ENCODE peak calls at places on chromosomes 5 and 9, in four cellular contexts. One of them, this sample, is unnamed.

GRCh38 chr5:33321026-33321425 is 119.7 kb upstream of the TARS1 start:
- DNase-seq in GM12891: no peak
- DNase-seq in H1: no peak
- DNase-seq in GM12892: no peak
- DNase-seq in this sample: no peak

GRCh38 chr9:14373726-14374125 is 59.8 kb upstream of the NFIB start:
- DNase-seq in GM12892: no peak
- DNase-seq in H1: no peak
- DNase-seq in GM12891: no peak
- DNase-seq in this sample: no peak

GRCh38 chr5:43771611-43772031 is 168.6 kb downstream of the NNT start:
- DNase-seq in GM12892: no peak
- DNase-seq in GM12891: no peak
- DNase-seq in H1: no peak
- DNase-seq in this sample: no peak

GRCh38 chr5:179827684-179828083 is 7.0 kb downstream of the SQSTM1 start:
- DNase-seq in GM12892: no peak
- DNase-seq in GM12891: no peak
- DNase-seq in H1: no peak
- DNase-seq in this sample: no peak

GRCh38 chr9:89623925-89624420 is 19.2 kb downstream of the GADD45G start:
- DNase-seq in GM12892: no peak
- DNase-seq in H1: no peak
- DNase-seq in GM12891: no peak
- DNase-seq in this sample: no peak

GRCh38 chr9:76917299-76917698 is 11.4 kb upstream of the PRUNE2 start:
- DNase-seq in GM12892: no peak
- DNase-seq in GM12891: no peak
- DNase-seq in H1: no peak
- DNase-seq in this sample: no peak

GRCh38 chr5:142690641-142691040 is 4.8 kb upstream of the FGF1 start:
- DNase-seq in GM12892: no peak
- DNase-seq in H1: no peak
- DNase-seq in GM12891: no peak
- DNase-seq in this sample: no peak

GRCh38 chr5:133344266-133344665 is 268.1 kb downstream of the FSTL4 start:
- DNase-seq in H1: no peak
- DNase-seq in GM12891: no peak
- DNase-seq in GM12892: no peak
- DNase-seq in this sample: no peak

GRCh38 chr5:18024542-18024941 is 390.3 kb downstream of the TAF11L14 start:
- DNase-seq in GM12892: no peak
- DNase-seq in H1: peak; percentile 2
- DNase-seq in GM12891: no peak
- DNase-seq in this sample: no peak

GRCh38 chr5:2750758-2751464 is 566 bp downstream of the IRX2 start:
- DNase-seq in GM12892: no peak
- DNase-seq in H1: no peak
- DNase-seq in GM12891: no peak
- DNase-seq in this sample: no peak

GRCh38 chr9:88809371-88809770 is 181.9 kb upstream of the S1PR3 start:
- DNase-seq in H1: no peak
- DNase-seq in GM12892: no peak
- DNase-seq in GM12891: no peak
- DNase-seq in this sample: no peak

GRCh38 chr9:125435776-125436612 is 174.4 kb downstream of the GAPVD1 start:
- DNase-seq in GM12891: no peak
- DNase-seq in H1: no peak
- DNase-seq in GM12892: no peak
- DNase-seq in this sample: no peak

GRCh38 chr9:18566125-18566524 is 92.2 kb downstream of the ADAMTSL1 start:
- DNase-seq in GM12891: no peak
- DNase-seq in GM12892: no peak
- DNase-seq in H1: no peak
- DNase-seq in this sample: no peak

GRCh38 chr5:173868096-173868879 is 19.9 kb upstream of the CPEB4 start:
- DNase-seq in H1: peak; percentile 17
- DNase-seq in GM12891: no peak
- DNase-seq in GM12892: no peak
- DNase-seq in this sample: peak; percentile 43

GRCh38 chr5:114477816-114478330 is 116.0 kb downstream of the KCNN2 start:
- DNase-seq in H1: no peak
- DNase-seq in GM12892: no peak
- DNase-seq in GM12891: no peak
- DNase-seq in this sample: no peak

GRCh38 chr9:27151693-27152397 is 42.8 kb downstream of the TEK start:
- DNase-seq in H1: no peak
- DNase-seq in GM12891: no peak
- DNase-seq in GM12892: no peak
- DNase-seq in this sample: no peak
- TF ChIP-seq TAF1 in H1: no peak
- TF ChIP-seq TAF1 in GM12891: no peak
- TF ChIP-seq TAF1 in GM12892: no peak
- TF ChIP-seq TAF1 in this sample: no peak

DNA sequence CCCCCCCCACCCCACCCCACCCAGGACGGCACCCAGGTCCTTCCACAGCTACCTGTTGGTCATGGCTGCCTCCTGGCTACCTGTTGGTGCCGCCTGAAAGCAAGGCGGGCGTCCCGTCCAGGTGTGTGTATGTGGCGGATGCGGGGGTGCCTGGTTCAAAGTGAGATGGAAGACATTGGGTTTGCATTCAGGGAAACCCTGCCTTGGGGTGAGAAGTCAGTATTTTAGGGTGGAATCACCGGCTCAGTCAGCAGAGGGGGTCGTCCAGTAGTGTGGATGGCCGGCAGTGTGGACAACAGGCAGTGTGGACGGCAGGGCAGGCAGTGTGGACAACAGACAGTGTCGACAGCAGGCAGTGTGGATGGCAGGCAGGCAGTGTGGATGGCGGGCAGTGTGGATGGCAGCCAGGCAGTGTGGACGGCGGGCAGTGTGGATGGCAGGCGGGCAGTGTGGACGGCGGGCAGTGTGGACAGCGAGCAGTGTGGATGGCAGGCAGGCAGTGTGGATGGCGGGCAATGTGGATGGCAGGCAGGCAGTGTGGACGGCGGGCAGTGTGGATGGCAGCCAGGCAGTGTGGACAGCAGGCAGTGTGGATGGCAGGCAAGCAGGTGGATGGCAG is 28.0 kb downstream of the NKD2 start:
- DNase-seq in H1: no peak
- DNase-seq in GM12892: peak; percentile 7
- DNase-seq in GM12891: no peak
- DNase-seq in this sample: no peak
- TF ChIP-seq TAF1 in H1: no peak
- TF ChIP-seq TAF1 in GM12892: no peak
- TF ChIP-seq TAF1 in GM12891: no peak
- TF ChIP-seq TAF1 in this sample: no peak

GRCh38 chr5:16082982-16083381 is 96.6 kb downstream of the MARCHF11 start:
- DNase-seq in GM12891: no peak
- DNase-seq in H1: no peak
- DNase-seq in GM12892: no peak
- DNase-seq in this sample: no peak

GRCh38 chr5:16076657-16077056 is 102.9 kb downstream of the MARCHF11 start:
- DNase-seq in GM12892: no peak
- DNase-seq in GM12891: no peak
- DNase-seq in H1: no peak
- DNase-seq in this sample: no peak

GRCh38 chr5:16081376-16081775 is 98.2 kb downstream of the MARCHF11 start:
- DNase-seq in GM12891: no peak
- DNase-seq in H1: no peak
- DNase-seq in GM12892: no peak
- DNase-seq in this sample: no peak

DNA sequence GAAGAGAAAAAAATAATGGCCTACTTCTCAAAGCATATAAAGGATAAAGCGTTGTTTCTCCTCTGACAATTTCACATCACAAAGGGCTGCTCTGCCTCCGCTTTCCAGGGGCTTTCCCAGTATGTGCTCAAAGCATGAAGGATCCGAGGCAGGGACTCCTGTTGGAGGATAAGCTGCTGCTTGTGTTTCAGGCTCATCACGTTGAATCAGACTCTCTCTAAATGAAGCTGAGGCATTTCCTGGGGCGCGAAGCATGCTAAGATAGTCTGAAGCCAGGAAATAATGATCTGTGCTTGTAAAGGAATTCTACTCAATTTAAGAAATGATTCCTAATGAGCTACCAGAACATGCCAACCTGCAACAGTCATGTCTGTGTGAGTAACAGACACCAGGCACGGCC is 97.5 kb downstream of the MARCHF11 start:
- DNase-seq in GM12892: no peak
- DNase-seq in GM12891: no peak
- DNase-seq in H1: no peak
- DNase-seq in this sample: no peak
- TF ChIP-seq TAF1 in GM12892: no peak
- TF ChIP-seq TAF1 in GM12891: no peak
- TF ChIP-seq TAF1 in H1: no peak
- TF ChIP-seq TAF1 in this sample: no peak

GRCh38 chr5:458547-459353 is 15.8 kb downstream of the EXOC3 start:
- DNase-seq in GM12891: no peak
- DNase-seq in GM12892: no peak
- DNase-seq in H1: no peak
- DNase-seq in this sample: no peak
- TF ChIP-seq TAF1 in GM12891: no peak
- TF ChIP-seq TAF1 in GM12892: no peak
- TF ChIP-seq TAF1 in H1: no peak
- TF ChIP-seq TAF1 in this sample: no peak

DNA sequence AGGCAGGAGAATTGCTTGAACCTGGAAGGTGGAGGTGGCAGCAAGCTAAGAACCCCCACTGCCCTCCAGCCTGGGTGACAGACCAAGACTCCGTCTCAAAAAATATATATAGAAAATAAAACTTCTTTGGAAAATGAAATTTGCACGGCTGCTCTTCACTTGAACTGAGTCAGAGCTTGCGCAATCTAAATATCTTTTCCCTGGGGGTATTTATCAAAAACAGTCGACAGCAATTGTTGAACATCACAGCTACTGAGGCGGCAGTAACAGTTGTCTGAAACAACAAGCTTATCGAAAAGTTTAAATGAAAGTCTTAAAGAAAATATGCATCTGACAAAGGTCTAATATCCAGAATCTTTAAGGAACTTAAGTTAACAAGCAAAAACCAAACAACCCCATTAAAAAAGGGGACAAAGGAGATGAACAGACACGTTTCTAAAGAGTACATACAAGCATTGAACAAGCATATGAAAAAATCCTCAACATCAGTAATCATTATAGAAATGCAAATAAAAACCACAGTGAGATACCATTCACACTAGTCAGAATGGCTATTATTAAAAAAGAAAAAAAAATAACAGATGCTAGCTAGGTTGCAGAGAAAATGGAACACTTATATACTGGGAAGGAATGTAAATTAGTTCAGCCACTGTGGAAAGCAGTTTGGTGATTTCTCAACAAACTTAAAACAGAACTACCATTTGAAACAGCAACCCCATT is 153.6 kb upstream of the CDH9 start:
- DNase-seq in GM12892: no peak
- DNase-seq in H1: no peak
- DNase-seq in GM12891: no peak
- DNase-seq in this sample: no peak
- TF ChIP-seq TAF1 in GM12892: no peak
- TF ChIP-seq TAF1 in H1: no peak
- TF ChIP-seq TAF1 in GM12891: no peak
- TF ChIP-seq TAF1 in this sample: no peak